ENCODE peak calls at places on chromosome 4, in nine cellular contexts. Z is NCI-H82, V is T-helper 2 cell, M is NCI-H1105, K is brain microvascular endothelial cell, J is kidney glomerular epithelial cell, P is AG10803, N is NCI-H2029, W is A673. O is an unnamed sample.

GRCh38 chr4:170400346-170400745 is 310.6 kb upstream of the AADAT start:
- DNase-seq in Z (peak), V (no peak), M (no peak), K (no peak), J (peak), P (no peak), N (no peak), W (no peak), O (no peak)

GRCh38 chr4:171857302-171858005 is 44.2 kb downstream of the GALNTL6 start:
- DNase-seq in Z (no peak), V (no peak), M (no peak), K (peak), J (peak), P (peak), N (no peak), W (no peak), O (no peak)

GRCh38 chr4:173748353-173748752 is 218.3 kb upstream of the HAND2 start:
- DNase-seq in Z (no peak), V (no peak), M (no peak), K (no peak), J (no peak), P (peak), N (no peak), W (peak), O (no peak)

GRCh38 chr4:113548303-113548702 is 213.2 kb downstream of the CAMK2D start:
- DNase-seq in Z (no peak), V (no peak), M (no peak), K (no peak), J (no peak), P (no peak), N (no peak), W (no peak), O (no peak)

GRCh38 chr4:141486375-141486997 is 149.9 kb upstream of the IL15 start:
- DNase-seq in Z (no peak), V (no peak), M (no peak), K (peak), J (no peak), P (peak), N (no peak), W (peak), O (no peak)

GRCh38 chr4:73311428-73311827 is 52.8 kb upstream of the ANKRD17 start:
- DNase-seq in Z (peak), V (no peak), M (peak), K (no peak), J (peak), P (peak), N (peak), W (peak), O (no peak)

GRCh38 chr4:47623916-47624554 is 139.0 kb downstream of the ATP10D start:
- DNase-seq in Z (no peak), V (no peak), M (no peak), K (peak), J (peak), P (peak), N (no peak), W (no peak), O (no peak)

GRCh38 chr4:113170115-113170817 is 120.8 kb downstream of the ANK2 start:
- DNase-seq in Z (peak), V (no peak), M (no peak), K (no peak), J (no peak), P (no peak), N (no peak), W (no peak), O (no peak)

GRCh38 chr4:67922697-67923096 is 38.9 kb upstream of the TMPRSS11D start:
- DNase-seq in Z (no peak), V (no peak), M (no peak), K (no peak), J (no peak), P (peak), N (no peak), W (no peak), O (no peak)

GRCh38 chr4:124018383-124019317 is 622.1 kb downstream of the SPRY1 start:
- DNase-seq in Z (no peak), V (no peak), M (no peak), K (peak), J (peak), P (peak), N (peak), W (peak), O (no peak)

GRCh38 chr4:3368841-3369760 is 72.7 kb upstream of the HGFAC start:
- DNase-seq in Z (peak), V (no peak), M (peak), K (no peak), J (no peak), P (no peak), N (peak), W (peak), O (no peak)